ENCODE peak calls at places on chromosome 22, in seven cellular contexts. J is esophagus squamous epithelium, G is upper lobe of left lung, W is GM12878, Y is spleen, U is HCT116, R is stomach. B is an unnamed sample.

GRCh38 chr22:49392247-49392646 is 435.4 kb downstream of the BRD1 start:
- DNase-seq in J (no peak), R (no peak), U (no peak), W (no peak), Y (peak; percentile 18), G (no peak), B (no peak)

GRCh38 chr22:50233223-50233622 is 11.6 kb downstream of the TUBGCP6 start:
- DNase-seq in G (no peak), W (no peak), U (no peak), R (no peak), J (no peak), Y (no peak), B (no peak)

GRCh38 chr22:22918297-22918965 is 30.8 kb downstream of the IGLL5 start:
- DNase-seq in J (no peak), W (no peak), R (no peak), G (no peak), U (no peak), Y (no peak), B (no peak)

GRCh38 chr22:49869855-49870712 is 16.4 kb downstream of the ZBED4 start:
- DNase-seq in J (no peak), Y (no peak), R (no peak), W (no peak), U (no peak), G (no peak), B (no peak)

GRCh38 chr22:25393121-25393805 is 171.2 kb upstream of the GRK3 start:
- DNase-seq in Y (peak; percentile 56), R (no peak), J (no peak), W (no peak), U (no peak), G (no peak), B (no peak)

GRCh38 chr22:35752172-35752832 is 34.6 kb downstream of the APOL5 start:
- DNase-seq in G (no peak), W (peak; percentile 5), R (no peak), J (no peak), U (no peak), Y (no peak), B (no peak)

GRCh38 chr22:45865561-45866397 is 111.2 kb downstream of the WNT7B start:
- DNase-seq in U (no peak), G (no peak), J (no peak), Y (no peak), W (no peak), R (peak; percentile 20), B (peak; percentile 91)

GRCh38 chr22:46678785-46679700 is 58.9 kb downstream of the GRAMD4 start:
- DNase-seq in J (no peak), U (no peak), R (no peak), Y (no peak), G (no peak), W (no peak), B (no peak)

GRCh38 chr22:41690476-41690875 is 1.8 kb upstream of the SNU13 start:
- DNase-seq in R (no peak), U (no peak), J (no peak), Y (peak; percentile 73), G (no peak), W (no peak), B (no peak)

GRCh38 chr22:41683616-41684015 is 5.1 kb downstream of the SNU13 start:
- DNase-seq in U (no peak), G (no peak), J (no peak), Y (no peak), W (no peak), R (no peak), B (no peak)

GRCh38 chr22:41687901-41688364 is 734 bp downstream of the SNU13 start:
- DNase-seq in R (no peak), J (no peak), Y (peak; percentile 83), U (no peak), W (no peak), G (peak; percentile 33), B (no peak)

GRCh38 chr22:41684194-41684593 is 4.5 kb downstream of the SNU13 start:
- DNase-seq in J (no peak), U (no peak), Y (no peak), G (no peak), R (no peak), W (no peak), B (no peak)

DNA sequence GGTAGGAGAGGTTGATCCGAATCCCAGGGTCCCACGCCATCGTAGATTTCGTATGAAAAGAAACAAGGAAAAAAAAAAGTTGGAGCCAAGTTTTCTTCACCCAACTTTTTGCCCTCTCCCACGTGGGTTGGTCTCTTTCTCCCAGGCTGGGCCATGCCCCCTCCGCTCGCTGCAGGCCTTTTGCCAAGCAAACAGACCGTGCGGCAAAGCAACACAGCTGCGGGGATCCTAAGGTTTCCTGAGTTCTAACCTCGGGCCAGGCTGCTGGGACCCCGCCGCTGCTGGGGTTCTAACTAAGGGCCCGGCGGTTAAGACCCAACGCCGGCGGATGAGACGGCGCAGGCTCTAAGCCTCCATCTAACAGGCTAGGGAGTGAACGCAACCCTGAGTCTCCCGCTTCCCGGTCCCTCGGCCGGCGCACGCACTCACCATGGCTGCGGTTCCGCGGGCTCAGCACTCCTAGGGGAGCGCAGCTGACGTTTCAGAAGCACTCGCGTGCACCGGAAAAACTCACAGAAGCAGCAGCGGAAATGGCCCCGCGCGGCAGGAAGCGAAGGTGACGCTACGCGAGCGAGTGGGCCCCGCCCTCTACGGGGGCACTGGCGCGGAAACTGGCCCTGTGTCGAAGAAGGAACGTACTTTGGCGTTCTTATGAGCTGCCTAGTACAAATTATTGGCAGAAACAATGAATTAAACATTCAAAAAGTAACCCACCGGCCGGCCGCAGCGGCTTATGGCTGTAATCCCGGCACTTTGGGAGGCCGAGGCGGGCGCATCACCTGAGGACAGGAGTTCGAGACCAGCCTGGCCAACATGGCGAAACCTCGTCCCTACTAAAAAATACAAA is at the start of gene SNU13:
- DNase-seq in W (peak; percentile 73), Y (peak; percentile 99), U (peak; percentile 77), R (peak; percentile 94), G (peak; percentile 96), J (peak; percentile 70), B (peak; percentile 91)
- TF ChIP-seq POLR2A in W (peak; percentile 90), Y (peak; percentile 39), U (peak; percentile 77), R (peak; percentile 40), G (peak; percentile 81), J (peak; percentile 74), B (no peak)

GRCh38 chr22:20064140-20064480 is 15.9 kb upstream of the DGCR8 start:
- DNase-seq in W (no peak), G (no peak), U (no peak), J (no peak), Y (no peak), R (no peak), B (no peak)

GRCh38 chr22:20063271-20064139 is 16.5 kb upstream of the DGCR8 start:
- DNase-seq in J (no peak), W (no peak), G (no peak), Y (no peak), R (no peak), U (no peak), B (no peak)

GRCh38 chr22:20062766-20063083 is 17.3 kb upstream of the DGCR8 start:
- DNase-seq in J (no peak), U (peak; percentile 29), R (no peak), W (no peak), Y (no peak), G (no peak), B (no peak)

GRCh38 chr22:20065896-20066616 is 14.0 kb upstream of the DGCR8 start:
- DNase-seq in W (no peak), J (no peak), Y (no peak), G (no peak), U (no peak), R (no peak), B (no peak)

DNA sequence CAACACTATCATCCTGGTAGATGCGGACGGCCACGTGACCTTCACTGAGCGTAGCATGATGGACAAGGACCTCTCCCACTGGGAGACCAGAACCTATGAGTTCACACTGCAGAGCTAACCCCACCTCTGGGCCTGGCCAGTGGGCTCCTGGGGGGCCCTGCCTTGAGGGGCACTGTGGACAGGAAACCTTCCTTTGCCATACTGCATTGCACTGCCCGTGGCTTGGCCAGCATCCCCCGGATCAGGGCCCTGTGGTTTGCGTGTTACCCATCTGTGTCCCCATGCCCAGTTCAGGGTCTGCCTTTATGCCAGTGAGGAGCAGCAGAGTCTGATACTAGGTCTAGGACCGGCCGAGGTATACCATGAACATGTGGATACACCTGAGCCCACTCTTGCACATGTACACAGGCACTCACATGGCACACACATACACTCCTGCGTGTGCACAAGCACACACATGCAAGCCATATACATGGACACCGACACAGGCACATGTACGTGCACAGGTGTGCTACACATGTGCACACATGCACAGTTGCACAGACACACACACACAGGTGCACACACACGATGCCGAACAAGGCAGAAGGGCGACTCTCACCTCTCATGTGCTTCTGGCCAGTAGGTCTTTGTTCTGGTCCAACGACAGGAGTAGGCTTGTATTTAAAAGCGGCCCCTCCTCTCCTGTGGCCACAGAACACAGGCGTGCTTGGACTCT is 15.3 kb upstream of the DGCR8 start:
- DNase-seq in U (no peak), W (no peak), Y (no peak), G (no peak), R (no peak), J (no peak), B (no peak)
- TF ChIP-seq POLR2A in U (no peak), W (peak; percentile 45), Y (no peak), G (no peak), R (no peak), J (no peak), B (no peak)

GRCh38 chr22:17171016-17171312 is 11.9 kb upstream of the HDHD5 start:
- DNase-seq in G (no peak), J (no peak), W (no peak), U (no peak), Y (no peak), R (no peak), B (no peak)

GRCh38 chr22:17167486-17167885 is 8.4 kb upstream of the HDHD5 start:
- DNase-seq in J (no peak), U (no peak), G (no peak), R (peak; percentile 70), W (no peak), Y (no peak), B (no peak)

GRCh38 chr22:17172172-17172833 is 13.2 kb upstream of the HDHD5 start:
- DNase-seq in U (no peak), Y (peak; percentile 81), J (no peak), G (peak; percentile 51), R (no peak), W (no peak), B (no peak)

GRCh38 chr22:17176715-17177114 is 17.6 kb upstream of the HDHD5 start:
- DNase-seq in U (no peak), W (no peak), Y (no peak), G (no peak), J (no peak), R (no peak), B (no peak)

GRCh38 chr22:17171313-17172171 is 12.5 kb upstream of the HDHD5 start:
- DNase-seq in W (no peak), Y (peak; percentile 97), U (peak; percentile 82), R (peak; percentile 90), J (peak; percentile 42), G (peak; percentile 93), B (no peak)
- TF ChIP-seq POLR2A in W (peak; percentile 63), Y (no peak), U (peak; percentile 55), R (no peak), J (no peak), G (peak; percentile 52), B (no peak)

GRCh38 chr22:39117585-39118191 is 20.6 kb downstream of the APOBEC3H start:
- DNase-seq in G (peak; percentile 44), Y (peak; percentile 83), U (peak; percentile 53), J (no peak), W (peak; percentile 81), R (peak; percentile 70), B (no peak)

GRCh38 chr22:39115570-39115969 is 18.5 kb downstream of the APOBEC3H start:
- DNase-seq in J (no peak), G (no peak), R (no peak), Y (no peak), U (no peak), W (no peak), B (no peak)

GRCh38 chr22:39120983-39121382 is 23.9 kb downstream of the APOBEC3H start:
- DNase-seq in W (no peak), U (no peak), G (no peak), Y (no peak), R (no peak), J (no peak), B (no peak)

GRCh38 chr22:39114157-39114511 is 17.1 kb downstream of the APOBEC3H start:
- DNase-seq in J (no peak), G (no peak), U (no peak), W (no peak), R (no peak), Y (no peak), B (no peak)

GRCh38 chr22:39115976-39116621 is 19.1 kb downstream of the APOBEC3H start:
- DNase-seq in W (no peak), U (no peak), G (no peak), R (no peak), Y (no peak), J (no peak), B (no peak)
- TF ChIP-seq POLR2A in W (no peak), U (no peak), G (no peak), R (no peak), Y (no peak), J (no peak), B (no peak)